ENCODE peak calls at places on chromosomes 7 and 10, in six cellular contexts. One of them, this sample, is unnamed. For H3K9me3, the result is how much of the 10 kb centered on the place peaks cover.

GRCh38 chr10:45557275-45557905 is 115.2 kb downstream of the ZFAND4 start:
- DNase-seq in H1: no peak
- DNase-seq in K562: peak
- DNase-seq in NT2/D1: no peak
- DNase-seq in GM12878: no peak
- DNase-seq in HepG2: peak
- DNase-seq in this sample: no peak

GRCh38 chr7:85719981-85720963 is 533.4 kb upstream of the SEMA3D start:
- DNase-seq in H1: no peak
- DNase-seq in K562: no peak
- DNase-seq in NT2/D1: no peak
- DNase-seq in GM12878: no peak
- DNase-seq in HepG2: no peak
- DNase-seq in this sample: no peak

GRCh38 chr7:261341-262250 is 28.4 kb upstream of the FOXL3 start:
- DNase-seq in H1: no peak
- DNase-seq in K562: no peak
- DNase-seq in NT2/D1: no peak
- DNase-seq in GM12878: no peak
- DNase-seq in HepG2: no peak
- DNase-seq in this sample: no peak

GRCh38 chr7:104209063-104209462 is 1.2 kb upstream of the ORC5 start:
- DNase-seq in H1: no peak
- DNase-seq in K562: no peak
- DNase-seq in NT2/D1: no peak
- DNase-seq in GM12878: no peak
- DNase-seq in HepG2: no peak
- DNase-seq in this sample: no peak

GRCh38 chr10:74544106-74544505 is 282.3 kb upstream of the KAT6B start:
- DNase-seq in H1: no peak
- DNase-seq in K562: no peak
- DNase-seq in NT2/D1: peak
- DNase-seq in GM12878: no peak
- DNase-seq in HepG2: no peak
- DNase-seq in this sample: no peak

GRCh38 chr10:79336739-79337138 is 10.5 kb upstream of the PPIF start:
- DNase-seq in H1: no peak
- DNase-seq in K562: no peak
- DNase-seq in NT2/D1: no peak
- DNase-seq in GM12878: no peak
- DNase-seq in HepG2: no peak
- DNase-seq in this sample: no peak

GRCh38 chr7:54292171-54292925 is 249.8 kb upstream of the VSTM2A start:
- DNase-seq in H1: no peak
- DNase-seq in K562: no peak
- DNase-seq in NT2/D1: peak
- DNase-seq in GM12878: no peak
- DNase-seq in HepG2: no peak
- DNase-seq in this sample: no peak

GRCh38 chr10:114239994-114240345 is 916 bp downstream of the VWA2 start:
- DNase-seq in H1: peak
- DNase-seq in K562: no peak
- DNase-seq in NT2/D1: no peak
- DNase-seq in GM12878: no peak
- DNase-seq in HepG2: no peak
- DNase-seq in this sample: no peak

GRCh38 chr10:114723361-114723760 is 65.3 kb upstream of the ABLIM1 start:
- DNase-seq in H1: no peak
- DNase-seq in K562: no peak
- DNase-seq in NT2/D1: no peak
- DNase-seq in GM12878: no peak
- DNase-seq in HepG2: no peak
- DNase-seq in this sample: no peak

GRCh38 chr7:51316262-51316665 is 345 bp downstream of the COBL start:
- DNase-seq in H1: peak
- DNase-seq in K562: no peak
- DNase-seq in NT2/D1: no peak
- DNase-seq in GM12878: no peak
- DNase-seq in HepG2: no peak
- DNase-seq in this sample: no peak

GRCh38 chr7:154863766-154864530 is 139.0 kb downstream of the PAXIP1 start:
- DNase-seq in H1: no peak
- DNase-seq in K562: no peak
- DNase-seq in NT2/D1: no peak
- DNase-seq in GM12878: no peak
- DNase-seq in HepG2: no peak
- DNase-seq in this sample: no peak

DNA sequence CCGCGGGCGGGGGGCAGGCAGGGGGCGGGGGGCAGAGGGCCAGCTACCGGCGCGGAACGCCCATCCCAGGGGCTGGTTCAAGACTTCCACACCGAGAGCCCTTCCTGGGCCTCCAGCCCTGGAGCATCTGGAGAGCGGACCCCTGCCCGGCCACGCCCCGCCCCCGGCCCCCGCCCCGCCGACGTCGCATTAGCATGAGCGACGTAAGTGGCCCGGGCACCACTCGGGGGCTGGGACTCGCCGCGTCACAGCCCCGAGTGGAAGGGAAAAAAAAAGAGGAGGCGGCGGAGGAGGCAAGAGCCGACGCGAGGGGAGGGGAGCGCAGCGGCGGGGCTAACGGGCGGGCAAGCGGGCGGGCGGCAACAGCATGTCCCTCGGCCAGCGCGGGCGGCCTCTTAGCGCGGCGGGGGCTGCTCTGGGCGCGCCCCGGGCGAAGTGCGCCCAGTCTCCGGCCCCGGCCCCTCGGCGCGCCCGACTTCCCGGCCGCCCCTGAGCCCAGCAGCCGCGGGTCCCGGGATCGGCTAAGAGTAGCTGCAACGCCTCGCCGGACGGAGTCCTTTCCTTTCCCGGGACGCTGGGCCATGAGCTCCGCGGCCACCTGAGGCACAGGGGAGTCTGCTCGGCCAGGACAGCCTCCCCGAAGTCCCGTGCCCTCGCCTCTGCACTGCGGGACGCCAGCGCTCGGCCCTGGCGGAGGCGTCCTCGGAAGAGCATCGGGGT is at the start of gene SLC18A3:
- DNase-seq in H1: peak
- DNase-seq in K562: no peak
- DNase-seq in NT2/D1: no peak
- DNase-seq in GM12878: no peak
- DNase-seq in HepG2: no peak
- DNase-seq in this sample: no peak
- H3K9ac ChIP-seq in H1: no peak
- H3K9ac ChIP-seq in K562: no peak
- H3K9ac ChIP-seq in NT2/D1: peak
- H3K9ac ChIP-seq in GM12878: no peak
- H3K9ac ChIP-seq in HepG2: no peak
- H3K9ac ChIP-seq in this sample: no peak

GRCh38 chr10:81280497-81281479 is 594.2 kb upstream of the NRG3 start:
- DNase-seq in H1: no peak
- DNase-seq in K562: no peak
- DNase-seq in NT2/D1: no peak
- DNase-seq in GM12878: no peak
- DNase-seq in HepG2: no peak
- DNase-seq in this sample: no peak
- TF ChIP-seq ZNF274 in H1: no peak
- TF ChIP-seq ZNF274 in K562: no peak
- TF ChIP-seq ZNF274 in NT2/D1: no peak
- TF ChIP-seq ZNF274 in GM12878: no peak
- TF ChIP-seq ZNF274 in HepG2: no peak
- TF ChIP-seq ZNF274 in this sample: no peak

DNA sequence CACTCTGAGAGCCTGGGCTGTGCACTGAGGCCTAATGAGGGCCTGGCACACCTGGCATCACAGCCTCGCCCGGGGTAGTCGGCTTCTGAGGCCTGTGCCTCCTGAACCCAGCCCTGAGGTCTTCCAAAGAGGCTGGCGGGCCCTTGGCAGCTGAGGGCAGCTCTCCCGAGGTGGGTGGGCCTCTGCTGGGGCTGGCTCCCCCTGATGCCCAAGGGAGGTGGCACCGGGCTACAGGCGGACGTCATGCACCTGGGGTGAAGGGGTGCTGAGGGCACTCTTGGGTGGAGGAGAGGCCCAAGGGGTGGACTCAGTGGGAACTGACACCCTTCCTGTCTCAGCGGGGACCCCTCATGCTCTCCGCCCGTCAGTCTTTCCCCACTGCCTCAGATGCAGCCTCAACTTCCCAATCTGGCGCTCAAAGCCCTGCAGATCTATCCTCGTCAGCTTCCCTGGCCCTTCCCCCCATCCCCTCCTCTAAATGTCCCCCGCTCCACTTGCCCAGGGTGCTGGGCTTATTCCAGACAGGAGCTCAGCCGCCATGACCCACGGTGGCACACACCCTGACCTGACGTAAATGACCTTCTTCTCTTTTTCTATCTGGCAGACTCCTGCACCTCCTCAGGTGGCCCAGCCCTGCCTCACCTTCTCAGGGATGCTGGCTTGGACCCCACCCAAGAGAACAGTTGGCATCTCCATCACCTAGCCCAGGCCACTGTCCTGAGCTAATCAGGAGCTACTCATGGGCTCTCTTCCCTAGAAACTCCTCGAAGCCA is 38.2 kb downstream of the MYL10 start:
- DNase-seq in H1: peak
- DNase-seq in K562: no peak
- DNase-seq in NT2/D1: no peak
- DNase-seq in GM12878: no peak
- DNase-seq in HepG2: no peak
- DNase-seq in this sample: no peak
- H3K9me3 ChIP-seq in H1: under half
- H3K9me3 ChIP-seq in K562: under half
- H3K9me3 ChIP-seq in NT2/D1: under half
- H3K9me3 ChIP-seq in GM12878: under half
- H3K9me3 ChIP-seq in HepG2: under half
- H3K9me3 ChIP-seq in this sample: under half

GRCh38 chr10:88981435-88981834 is 9.2 kb upstream of the FAS start:
- DNase-seq in H1: no peak
- DNase-seq in K562: no peak
- DNase-seq in NT2/D1: no peak
- DNase-seq in GM12878: no peak
- DNase-seq in HepG2: no peak
- DNase-seq in this sample: no peak

GRCh38 chr10:88982360-88982759 is 8.2 kb upstream of the FAS start:
- DNase-seq in H1: no peak
- DNase-seq in K562: no peak
- DNase-seq in NT2/D1: no peak
- DNase-seq in GM12878: no peak
- DNase-seq in HepG2: no peak
- DNase-seq in this sample: no peak

GRCh38 chr10:88984525-88984924 is 6.1 kb upstream of the FAS start:
- DNase-seq in H1: no peak
- DNase-seq in K562: no peak
- DNase-seq in NT2/D1: no peak
- DNase-seq in GM12878: no peak
- DNase-seq in HepG2: no peak
- DNase-seq in this sample: no peak

GRCh38 chr10:88983939-88984338 is 6.7 kb upstream of the FAS start:
- DNase-seq in H1: no peak
- DNase-seq in K562: no peak
- DNase-seq in NT2/D1: no peak
- DNase-seq in GM12878: no peak
- DNase-seq in HepG2: no peak
- DNase-seq in this sample: no peak

DNA sequence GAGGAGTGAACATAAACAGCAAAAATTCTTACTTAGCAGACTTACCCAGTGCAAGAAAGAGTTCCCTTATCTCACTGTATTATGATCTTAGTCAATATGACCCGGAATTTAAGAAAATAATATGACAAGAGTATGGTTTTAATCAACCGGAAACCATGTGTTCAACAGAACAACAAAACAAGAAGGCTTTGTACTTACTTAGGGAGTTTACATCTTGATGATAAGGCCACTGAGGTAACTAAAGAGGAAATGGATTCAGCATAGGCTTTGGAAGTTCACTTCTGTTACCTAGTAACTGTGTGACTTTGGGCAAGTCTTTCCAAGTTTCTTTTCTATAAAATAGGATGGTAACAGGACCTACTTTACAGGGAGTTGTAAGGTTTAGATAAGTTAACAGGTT is 7.4 kb upstream of the FAS start:
- DNase-seq in H1: no peak
- DNase-seq in K562: no peak
- DNase-seq in NT2/D1: no peak
- DNase-seq in GM12878: no peak
- DNase-seq in HepG2: no peak
- DNase-seq in this sample: no peak
- H3K9ac ChIP-seq in H1: no peak
- H3K9ac ChIP-seq in K562: no peak
- H3K9ac ChIP-seq in NT2/D1: no peak
- H3K9ac ChIP-seq in GM12878: no peak
- H3K9ac ChIP-seq in HepG2: no peak
- H3K9ac ChIP-seq in this sample: no peak

This sample was measured in HCT116.